ENCODE peak calls at places on chromosomes 12 and 14, in seven cellular contexts. One of them, this sample, is unnamed.

GRCh38 chr14:88856786-88857366 is 32.4 kb downstream of the TTC8 start:
- DNase-seq in HEK293T: peak
- DNase-seq in myocyte: no peak
- DNase-seq in AG08395: no peak
- DNase-seq in stimulated activated CD8-positive, alpha-beta memory T cell treated with anti-CD3 and anti-CD28 coated beads, Interleukin-4, amount 100 ng/mL, for 24 hours: no peak
- DNase-seq in COR-L47: no peak
- DNase-seq in NCI-H2227 treated with DMSO at 0.1 percent for 48 hours: peak
- DNase-seq in this sample: no peak

GRCh38 chr14:105290598-105291356 is 10.0 kb downstream of the BRF1 start:
- DNase-seq in AG08395: no peak
- DNase-seq in myocyte: no peak
- DNase-seq in NCI-H2227 treated with DMSO at 0.1 percent for 48 hours: no peak
- DNase-seq in COR-L47: no peak
- DNase-seq in HEK293T: no peak
- DNase-seq in stimulated activated CD8-positive, alpha-beta memory T cell treated with anti-CD3 and anti-CD28 coated beads, Interleukin-4, amount 100 ng/mL, for 24 hours: no peak
- DNase-seq in this sample: no peak

GRCh38 chr12:108630481-108631207 is 3.0 kb downstream of the SELPLG start:
- DNase-seq in HEK293T: no peak
- DNase-seq in AG08395: peak
- DNase-seq in NCI-H2227 treated with DMSO at 0.1 percent for 48 hours: no peak
- DNase-seq in stimulated activated CD8-positive, alpha-beta memory T cell treated with anti-CD3 and anti-CD28 coated beads, Interleukin-4, amount 100 ng/mL, for 24 hours: no peak
- DNase-seq in myocyte: peak
- DNase-seq in COR-L47: no peak
- DNase-seq in this sample: no peak

GRCh38 chr14:37985826-37986470 is 221.8 kb upstream of the SSTR1 start:
- DNase-seq in AG08395: peak
- DNase-seq in NCI-H2227 treated with DMSO at 0.1 percent for 48 hours: no peak
- DNase-seq in COR-L47: peak
- DNase-seq in myocyte: peak
- DNase-seq in HEK293T: peak
- DNase-seq in stimulated activated CD8-positive, alpha-beta memory T cell treated with anti-CD3 and anti-CD28 coated beads, Interleukin-4, amount 100 ng/mL, for 24 hours: peak
- DNase-seq in this sample: no peak

GRCh38 chr14:53929871-53930685 is 26.5 kb downstream of the BMP4 start:
- DNase-seq in myocyte: no peak
- DNase-seq in NCI-H2227 treated with DMSO at 0.1 percent for 48 hours: no peak
- DNase-seq in HEK293T: no peak
- DNase-seq in stimulated activated CD8-positive, alpha-beta memory T cell treated with anti-CD3 and anti-CD28 coated beads, Interleukin-4, amount 100 ng/mL, for 24 hours: no peak
- DNase-seq in COR-L47: peak
- DNase-seq in AG08395: no peak
- DNase-seq in this sample: peak

GRCh38 chr14:103732868-103733626 is 17.4 kb downstream of the ZFYVE21 start:
- DNase-seq in stimulated activated CD8-positive, alpha-beta memory T cell treated with anti-CD3 and anti-CD28 coated beads, Interleukin-4, amount 100 ng/mL, for 24 hours: no peak
- DNase-seq in COR-L47: no peak
- DNase-seq in NCI-H2227 treated with DMSO at 0.1 percent for 48 hours: no peak
- DNase-seq in myocyte: no peak
- DNase-seq in HEK293T: no peak
- DNase-seq in AG08395: no peak
- DNase-seq in this sample: no peak

GRCh38 chr14:99012703-99013102 is 259.3 kb downstream of the BCL11B start:
- DNase-seq in myocyte: no peak
- DNase-seq in COR-L47: no peak
- DNase-seq in stimulated activated CD8-positive, alpha-beta memory T cell treated with anti-CD3 and anti-CD28 coated beads, Interleukin-4, amount 100 ng/mL, for 24 hours: no peak
- DNase-seq in HEK293T: no peak
- DNase-seq in NCI-H2227 treated with DMSO at 0.1 percent for 48 hours: no peak
- DNase-seq in AG08395: no peak
- DNase-seq in this sample: no peak

GRCh38 chr14:24172261-24172860 is 481 bp downstream of the REC8 start:
- DNase-seq in myocyte: no peak
- DNase-seq in NCI-H2227 treated with DMSO at 0.1 percent for 48 hours: no peak
- DNase-seq in AG08395: no peak
- DNase-seq in COR-L47: peak
- DNase-seq in HEK293T: no peak
- DNase-seq in stimulated activated CD8-positive, alpha-beta memory T cell treated with anti-CD3 and anti-CD28 coated beads, Interleukin-4, amount 100 ng/mL, for 24 hours: no peak
- DNase-seq in this sample: no peak

GRCh38 chr12:98198261-98198982 is 317.0 kb upstream of the TMPO start:
- DNase-seq in HEK293T: no peak
- DNase-seq in AG08395: no peak
- DNase-seq in stimulated activated CD8-positive, alpha-beta memory T cell treated with anti-CD3 and anti-CD28 coated beads, Interleukin-4, amount 100 ng/mL, for 24 hours: no peak
- DNase-seq in myocyte: peak
- DNase-seq in COR-L47: no peak
- DNase-seq in NCI-H2227 treated with DMSO at 0.1 percent for 48 hours: no peak
- DNase-seq in this sample: no peak

GRCh38 chr12:121582583-121583333 is 1.9 kb upstream of the KDM2B start:
- DNase-seq in myocyte: no peak
- DNase-seq in HEK293T: no peak
- DNase-seq in AG08395: no peak
- DNase-seq in NCI-H2227 treated with DMSO at 0.1 percent for 48 hours: no peak
- DNase-seq in COR-L47: no peak
- DNase-seq in stimulated activated CD8-positive, alpha-beta memory T cell treated with anti-CD3 and anti-CD28 coated beads, Interleukin-4, amount 100 ng/mL, for 24 hours: no peak
- DNase-seq in this sample: no peak

GRCh38 chr14:51651388-51652167 is at the start of gene FRMD6:
- DNase-seq in HEK293T: peak
- DNase-seq in AG08395: peak
- DNase-seq in stimulated activated CD8-positive, alpha-beta memory T cell treated with anti-CD3 and anti-CD28 coated beads, Interleukin-4, amount 100 ng/mL, for 24 hours: peak
- DNase-seq in myocyte: peak
- DNase-seq in NCI-H2227 treated with DMSO at 0.1 percent for 48 hours: peak
- DNase-seq in COR-L47: peak
- DNase-seq in this sample: peak

GRCh38 chr12:93844385-93844784 is 167.2 kb downstream of the CRADD start:
- DNase-seq in NCI-H2227 treated with DMSO at 0.1 percent for 48 hours: no peak
- DNase-seq in COR-L47: no peak
- DNase-seq in myocyte: no peak
- DNase-seq in stimulated activated CD8-positive, alpha-beta memory T cell treated with anti-CD3 and anti-CD28 coated beads, Interleukin-4, amount 100 ng/mL, for 24 hours: no peak
- DNase-seq in HEK293T: no peak
- DNase-seq in AG08395: no peak
- DNase-seq in this sample: no peak

GRCh38 chr12:69266045-69266635 is 26.8 kb downstream of the CPSF6 start:
- DNase-seq in NCI-H2227 treated with DMSO at 0.1 percent for 48 hours: no peak
- DNase-seq in AG08395: no peak
- DNase-seq in myocyte: no peak
- DNase-seq in HEK293T: no peak
- DNase-seq in stimulated activated CD8-positive, alpha-beta memory T cell treated with anti-CD3 and anti-CD28 coated beads, Interleukin-4, amount 100 ng/mL, for 24 hours: no peak
- DNase-seq in COR-L47: no peak
- DNase-seq in this sample: no peak

GRCh38 chr14:99572173-99572999 is 31.6 kb downstream of the CCDC85C start:
- DNase-seq in NCI-H2227 treated with DMSO at 0.1 percent for 48 hours: no peak
- DNase-seq in myocyte: peak
- DNase-seq in AG08395: no peak
- DNase-seq in HEK293T: no peak
- DNase-seq in COR-L47: peak
- DNase-seq in stimulated activated CD8-positive, alpha-beta memory T cell treated with anti-CD3 and anti-CD28 coated beads, Interleukin-4, amount 100 ng/mL, for 24 hours: no peak
- DNase-seq in this sample: no peak

GRCh38 chr14:99225804-99226203 is 46.2 kb downstream of the BCL11B start:
- DNase-seq in stimulated activated CD8-positive, alpha-beta memory T cell treated with anti-CD3 and anti-CD28 coated beads, Interleukin-4, amount 100 ng/mL, for 24 hours: no peak
- DNase-seq in COR-L47: no peak
- DNase-seq in myocyte: no peak
- DNase-seq in HEK293T: no peak
- DNase-seq in AG08395: no peak
- DNase-seq in NCI-H2227 treated with DMSO at 0.1 percent for 48 hours: no peak
- DNase-seq in this sample: no peak

GRCh38 chr12:63885401-63885800 is 40.9 kb downstream of the SRGAP1 start:
- DNase-seq in AG08395: no peak
- DNase-seq in COR-L47: no peak
- DNase-seq in myocyte: no peak
- DNase-seq in NCI-H2227 treated with DMSO at 0.1 percent for 48 hours: no peak
- DNase-seq in HEK293T: no peak
- DNase-seq in stimulated activated CD8-positive, alpha-beta memory T cell treated with anti-CD3 and anti-CD28 coated beads, Interleukin-4, amount 100 ng/mL, for 24 hours: no peak
- DNase-seq in this sample: no peak

GRCh38 chr14:99148131-99148530 is 123.9 kb downstream of the BCL11B start:
- DNase-seq in COR-L47: no peak
- DNase-seq in myocyte: no peak
- DNase-seq in stimulated activated CD8-positive, alpha-beta memory T cell treated with anti-CD3 and anti-CD28 coated beads, Interleukin-4, amount 100 ng/mL, for 24 hours: no peak
- DNase-seq in HEK293T: no peak
- DNase-seq in AG08395: no peak
- DNase-seq in NCI-H2227 treated with DMSO at 0.1 percent for 48 hours: no peak
- DNase-seq in this sample: no peak

GRCh38 chr14:70698288-70698687 is 56.6 kb downstream of the TTC9 start:
- DNase-seq in HEK293T: no peak
- DNase-seq in COR-L47: no peak
- DNase-seq in AG08395: peak
- DNase-seq in stimulated activated CD8-positive, alpha-beta memory T cell treated with anti-CD3 and anti-CD28 coated beads, Interleukin-4, amount 100 ng/mL, for 24 hours: no peak
- DNase-seq in myocyte: peak
- DNase-seq in NCI-H2227 treated with DMSO at 0.1 percent for 48 hours: no peak
- DNase-seq in this sample: no peak

GRCh38 chr14:59301354-59301753 is 112.9 kb downstream of the DAAM1 start:
- DNase-seq in COR-L47: no peak
- DNase-seq in HEK293T: no peak
- DNase-seq in NCI-H2227 treated with DMSO at 0.1 percent for 48 hours: no peak
- DNase-seq in myocyte: no peak
- DNase-seq in stimulated activated CD8-positive, alpha-beta memory T cell treated with anti-CD3 and anti-CD28 coated beads, Interleukin-4, amount 100 ng/mL, for 24 hours: no peak
- DNase-seq in AG08395: no peak
- DNase-seq in this sample: no peak

This sample was measured in NCI-H1417 treated with DMSO at 0.1 percent for 48 hours.